ENCODE peak calls at places on chromosomes 6 and 20, in eight cellular contexts. A, G, J, X, I, E, S and U are unnamed samples.

GRCh38 chr20:43040427-43040826 is 149.3 kb downstream of the PTPRT start:
- DNase-seq in A (no peak), G (peak; percentile 85), J (no peak), X (no peak), I (no peak), E (no peak), S (no peak), U (no peak)

GRCh38 chr20:44800398-44801046 is 9.8 kb downstream of the RIMS4 start:
- DNase-seq in A (no peak), G (peak; percentile 55), J (no peak), X (no peak), I (no peak), E (no peak), S (no peak), U (no peak)

GRCh38 chr6:28896505-28897392 is 27.0 kb downstream of the TRIM27 start:
- DNase-seq in A (peak; percentile 55), G (peak; percentile 77), J (peak; percentile 71), X (peak; percentile 65), I (peak; percentile 74), E (no peak), S (peak; percentile 61), U (peak; percentile 63)

GRCh38 chr6:75850026-75850385 is 101.0 kb downstream of the MYO6 start:
- DNase-seq in A (no peak), G (no peak), J (no peak), X (no peak), I (no peak), E (no peak), S (peak; percentile 56), U (no peak)

GRCh38 chr6:44655368-44656342 is 268.1 kb downstream of the CDC5L start:
- DNase-seq in A (peak; percentile 60), G (peak; percentile 89), J (peak; percentile 75), X (peak; percentile 59), I (peak; percentile 90), E (no peak), S (peak; percentile 79), U (peak; percentile 86)

GRCh38 chr6:133671376-133671775 is 217.5 kb upstream of the TCF21 start:
- DNase-seq in A (no peak), G (no peak), J (no peak), X (no peak), I (no peak), E (no peak), S (no peak), U (no peak)

GRCh38 chr6:72783667-72784066 is 161.8 kb downstream of the KCNQ5 start:
- DNase-seq in A (no peak), G (no peak), J (peak; percentile 59), X (no peak), I (no peak), E (peak; percentile 63), S (no peak), U (no peak)

GRCh38 chr20:1490643-1491042 is 577 bp downstream of the SIRPB2 start:
- DNase-seq in A (no peak), G (no peak), J (no peak), X (no peak), I (no peak), E (no peak), S (no peak), U (no peak)

GRCh38 chr6:27237089-27237723 is 10.3 kb upstream of the PRSS16 start:
- DNase-seq in A (no peak), G (peak; percentile 59), J (peak; percentile 63), X (no peak), I (no peak), E (peak; percentile 4), S (peak; percentile 56), U (no peak)

GRCh38 chr6:125259354-125259736 is 42.4 kb downstream of the HDDC2 start:
- DNase-seq in A (no peak), G (no peak), J (no peak), X (no peak), I (no peak), E (no peak), S (peak; percentile 38), U (no peak)

GRCh38 chr6:159633196-159633595 is 59.8 kb downstream of the SOD2 start:
- DNase-seq in A (no peak), G (peak; percentile 24), J (peak; percentile 49), X (no peak), I (no peak), E (no peak), S (no peak), U (no peak)

GRCh38 chr6:130771741-130772140 is 55.5 kb upstream of the SMLR1 start:
- DNase-seq in A (no peak), G (no peak), J (no peak), X (no peak), I (no peak), E (no peak), S (no peak), U (no peak)

GRCh38 chr6:136952714-136953260 is 30.7 kb downstream of the SLC35D3 start:
- DNase-seq in A (no peak), G (no peak), J (no peak), X (no peak), I (no peak), E (no peak), S (no peak), U (no peak)

GRCh38 chr20:39623584-39624234 is 661.6 kb downstream of the DHX35 start:
- DNase-seq in A (no peak), G (no peak), J (peak; percentile 11), X (no peak), I (no peak), E (no peak), S (peak; percentile 21), U (no peak)

GRCh38 chr20:62459488-62459887 is 16.3 kb downstream of the GATA5 start:
- DNase-seq in A (no peak), G (no peak), J (no peak), X (no peak), I (no peak), E (no peak), S (no peak), U (no peak)

GRCh38 chr6:161407581-161407980 is 133.7 kb upstream of the AGPAT4 start:
- DNase-seq in A (no peak), G (peak; percentile 31), J (peak; percentile 75), X (no peak), I (no peak), E (no peak), S (no peak), U (no peak)

GRCh38 chr6:835476-836160 is 142.7 kb upstream of the EXOC2 start:
- DNase-seq in A (peak; percentile 12), G (no peak), J (peak; percentile 32), X (no peak), I (peak; percentile 67), E (no peak), S (no peak), U (no peak)

GRCh38 chr6:100719883-100720682 is 161.0 kb downstream of the ASCC3 start:
- DNase-seq in A (no peak), G (no peak), J (peak; percentile 75), X (peak; percentile 6), I (no peak), E (no peak), S (no peak), U (no peak)

GRCh38 chr6:101114703-101115102 is 233.6 kb upstream of the ASCC3 start:
- DNase-seq in A (peak; percentile 10), G (peak; percentile 61), J (peak; percentile 62), X (no peak), I (no peak), E (no peak), S (no peak), U (no peak)

GRCh38 chr20:3980260-3981131 is 34.9 kb downstream of the RNF24 start:
- DNase-seq in A (no peak), G (no peak), J (peak; percentile 76), X (no peak), I (no peak), E (peak; percentile 52), S (no peak), U (no peak)

GRCh38 chr20:46406986-46407670 is 713 bp upstream of the ELMO2 start:
- DNase-seq in A (peak; percentile 48), G (peak; percentile 42), J (no peak), X (peak; percentile 72), I (peak; percentile 87), E (no peak), S (no peak), U (peak; percentile 86)

GRCh38 chr6:127058936-127059335 is 59.5 kb upstream of the RSPO3 start:
- DNase-seq in A (no peak), G (no peak), J (no peak), X (no peak), I (no peak), E (no peak), S (no peak), U (no peak)

GRCh38 chr6:93684339-93684738 is 265.0 kb upstream of the EPHA7 start:
- DNase-seq in A (no peak), G (no peak), J (peak; percentile 12), X (no peak), I (no peak), E (no peak), S (no peak), U (no peak)

DNA sequence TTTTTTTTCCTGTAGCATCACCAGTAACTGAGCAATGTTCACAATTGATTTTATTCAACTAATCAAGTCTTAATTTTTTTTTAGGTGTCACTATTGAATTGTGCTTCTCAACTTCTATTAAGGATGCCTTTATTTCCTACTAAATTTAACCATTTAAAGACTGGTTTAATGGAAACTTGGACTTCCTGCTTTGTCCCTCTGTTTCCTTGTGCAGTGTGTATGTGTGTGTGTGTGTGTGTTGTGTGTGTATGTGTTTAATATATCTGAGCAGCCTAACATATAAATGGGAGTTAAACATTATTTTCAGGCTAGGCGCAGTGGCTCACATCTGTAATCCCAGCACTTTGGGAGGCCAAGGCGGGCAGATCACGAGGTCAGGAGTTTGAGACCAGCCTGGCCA is 1.8 kb downstream of the SERPINB6 start:
- DNase-seq in A (no peak), G (no peak), J (no peak), X (no peak), I (no peak), E (no peak), S (no peak), U (no peak)
- H3K4me3 ChIP-seq in A (peak overlapping the region; percentile 77), G (no peak overlapping the region), J (no peak overlapping the region), X (no peak overlapping the region), I (peak overlapping the region; percentile 88), E (no peak overlapping the region), S (no peak overlapping the region), U (no peak overlapping the region)

DNA sequence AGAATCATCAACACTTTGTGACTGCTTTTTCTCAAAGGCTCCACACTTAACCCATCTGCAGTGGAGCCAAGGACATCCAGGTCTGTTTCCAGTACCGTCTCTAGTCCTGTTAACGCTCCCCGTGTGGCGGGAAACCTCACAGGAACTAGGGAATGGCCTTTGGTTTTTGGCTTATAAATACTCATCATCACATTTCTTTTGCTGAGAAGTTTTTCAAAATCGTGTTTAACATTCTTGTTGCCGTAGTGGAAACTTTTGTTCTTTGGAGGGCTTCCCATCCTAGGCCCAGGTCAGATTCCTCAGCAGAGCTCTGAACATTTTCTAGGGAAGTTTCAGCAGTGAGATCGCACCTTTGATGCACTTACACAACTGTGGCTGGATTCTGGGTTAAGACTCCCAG is 24.6 kb downstream of the DAAM2 start:
- DNase-seq in A (no peak), G (no peak), J (peak; percentile 45), X (no peak), I (no peak), E (no peak), S (no peak), U (no peak)
- H3K4me3 ChIP-seq in A (no peak overlapping the region), G (no peak overlapping the region), J (no peak overlapping the region), X (no peak overlapping the region), I (no peak overlapping the region), E (no peak overlapping the region), S (no peak overlapping the region), U (no peak overlapping the region)

GRCh38 chr6:12118604-12119003 is 106.5 kb downstream of the HIVEP1 start:
- DNase-seq in A (no peak), G (no peak), J (no peak), X (no peak), I (no peak), E (no peak), S (no peak), U (no peak)
- H3K4me3 ChIP-seq in A (no peak overlapping the region), G (no peak overlapping the region), J (no peak overlapping the region), X (no peak overlapping the region), I (no peak overlapping the region), E (no peak overlapping the region), S (no peak overlapping the region), U (no peak overlapping the region)

GRCh38 chr6:117169060-117169635 is 96.2 kb upstream of the VGLL2 start:
- DNase-seq in A (no peak), G (no peak), J (no peak), X (no peak), I (no peak), E (no peak), S (no peak), U (no peak)
- H3K4me3 ChIP-seq in A (no peak overlapping the region), G (no peak overlapping the region), J (no peak overlapping the region), X (no peak overlapping the region), I (no peak overlapping the region), E (no peak overlapping the region), S (no peak overlapping the region), U (no peak overlapping the region)